ENCODE peak calls at places on chromosomes 13 and 19, in four cellular contexts. One of them, this sample, is unnamed.

GRCh38 chr19:17999685-18000479 is 8.1 kb upstream of the ARRDC2 start:
- DNase-seq in K562: peak; percentile 83
- DNase-seq in IMR-90: no peak
- DNase-seq in GM12878: no peak
- DNase-seq in this sample: no peak

GRCh38 chr19:38278751-38279150 is 14.4 kb downstream of the SPINT2 start:
- DNase-seq in K562: no peak
- DNase-seq in IMR-90: no peak
- DNase-seq in GM12878: no peak
- DNase-seq in this sample: no peak

GRCh38 chr19:16423891-16424290 is 47.9 kb downstream of the EPS15L1 start:
- DNase-seq in K562: no peak
- DNase-seq in IMR-90: no peak
- DNase-seq in GM12878: no peak
- DNase-seq in this sample: no peak

GRCh38 chr19:14519860-14520407 is 1.7 kb upstream of the DNAJB1 start:
- DNase-seq in K562: no peak
- DNase-seq in IMR-90: peak; percentile 88
- DNase-seq in GM12878: no peak
- DNase-seq in this sample: no peak

GRCh38 chr19:7393459-7393858 is 44.7 kb downstream of the ARHGEF18 start:
- DNase-seq in K562: no peak
- DNase-seq in IMR-90: no peak
- DNase-seq in GM12878: no peak
- DNase-seq in this sample: no peak

GRCh38 chr19:42191855-42192254 is 25.6 kb downstream of the DEDD2 start:
- DNase-seq in K562: no peak
- DNase-seq in IMR-90: peak; percentile 84
- DNase-seq in GM12878: no peak
- DNase-seq in this sample: peak; percentile 87

GRCh38 chr13:36158606-36159005 is 27.4 kb upstream of the DCLK1 start:
- DNase-seq in K562: no peak
- DNase-seq in IMR-90: no peak
- DNase-seq in GM12878: no peak
- DNase-seq in this sample: no peak

GRCh38 chr19:9885077-9885552 is 50.0 kb downstream of the PIN1 start:
- DNase-seq in K562: no peak
- DNase-seq in IMR-90: peak; percentile 23
- DNase-seq in GM12878: no peak
- DNase-seq in this sample: no peak

GRCh38 chr13:35793823-35794222 is 317.3 kb upstream of the MAB21L1 start:
- DNase-seq in K562: no peak
- DNase-seq in IMR-90: no peak
- DNase-seq in GM12878: no peak
- DNase-seq in this sample: no peak

GRCh38 chr19:53055117-53055516 is 10.6 kb downstream of the ERVV-2 start:
- DNase-seq in K562: no peak
- DNase-seq in IMR-90: peak; percentile 21
- DNase-seq in GM12878: no peak
- DNase-seq in this sample: no peak

GRCh38 chr19:8253678-8254077 is 44.5 kb downstream of the CERS4 start:
- DNase-seq in K562: peak; percentile 24
- DNase-seq in IMR-90: peak; percentile 23
- DNase-seq in GM12878: no peak
- DNase-seq in this sample: no peak

GRCh38 chr19:3398114-3398899 is 31.9 kb downstream of the NFIC start:
- DNase-seq in K562: no peak
- DNase-seq in IMR-90: peak; percentile 41
- DNase-seq in GM12878: no peak
- DNase-seq in this sample: no peak

DNA sequence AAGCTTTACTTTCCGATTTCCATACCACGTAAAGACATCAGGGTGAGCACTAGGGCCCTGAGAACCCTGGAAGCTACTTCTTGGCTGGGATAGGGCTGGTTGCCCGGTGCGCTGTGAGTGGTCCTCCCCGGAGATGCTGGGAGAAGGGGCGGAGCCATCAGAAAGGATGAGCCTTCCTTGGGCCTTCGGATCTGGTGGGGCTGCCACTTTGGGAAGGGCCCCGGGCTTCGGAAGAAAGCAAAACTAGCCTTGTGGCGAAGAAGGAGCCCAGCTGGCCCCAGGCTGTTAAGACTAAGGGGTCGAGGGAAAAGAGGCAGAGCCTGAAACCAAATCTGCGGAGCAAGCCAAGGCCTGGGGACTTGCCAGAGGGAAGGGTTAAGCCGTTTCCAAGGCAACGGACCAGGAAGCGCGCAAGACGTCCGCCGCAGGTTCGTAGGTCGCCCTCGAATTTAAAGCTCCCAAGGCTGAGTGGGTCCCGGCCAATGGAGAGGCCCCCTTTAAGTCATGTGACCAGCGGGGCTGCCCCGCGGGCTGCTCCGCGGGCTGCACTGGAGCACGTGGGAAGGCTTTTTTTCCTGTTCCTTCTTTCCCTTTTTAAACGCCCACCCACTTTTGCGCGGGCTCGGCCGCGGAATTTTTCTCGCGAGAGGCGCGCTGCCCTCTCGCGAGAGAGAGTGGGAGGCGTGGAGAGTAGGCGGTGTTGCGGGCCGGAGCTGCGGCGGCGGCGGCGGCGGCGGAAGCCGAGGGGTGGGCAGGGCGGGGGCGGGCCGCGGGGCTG is 426 bp upstream of the AKAP11 start:
- DNase-seq in K562: peak; percentile 93
- DNase-seq in IMR-90: peak; percentile 98
- DNase-seq in GM12878: peak; percentile 94
- DNase-seq in this sample: peak; percentile 97
- TF ChIP-seq POLR2A in K562: no peak
- TF ChIP-seq POLR2A in IMR-90: no peak
- TF ChIP-seq POLR2A in GM12878: no peak
- TF ChIP-seq POLR2A in this sample: peak; percentile 2

DNA sequence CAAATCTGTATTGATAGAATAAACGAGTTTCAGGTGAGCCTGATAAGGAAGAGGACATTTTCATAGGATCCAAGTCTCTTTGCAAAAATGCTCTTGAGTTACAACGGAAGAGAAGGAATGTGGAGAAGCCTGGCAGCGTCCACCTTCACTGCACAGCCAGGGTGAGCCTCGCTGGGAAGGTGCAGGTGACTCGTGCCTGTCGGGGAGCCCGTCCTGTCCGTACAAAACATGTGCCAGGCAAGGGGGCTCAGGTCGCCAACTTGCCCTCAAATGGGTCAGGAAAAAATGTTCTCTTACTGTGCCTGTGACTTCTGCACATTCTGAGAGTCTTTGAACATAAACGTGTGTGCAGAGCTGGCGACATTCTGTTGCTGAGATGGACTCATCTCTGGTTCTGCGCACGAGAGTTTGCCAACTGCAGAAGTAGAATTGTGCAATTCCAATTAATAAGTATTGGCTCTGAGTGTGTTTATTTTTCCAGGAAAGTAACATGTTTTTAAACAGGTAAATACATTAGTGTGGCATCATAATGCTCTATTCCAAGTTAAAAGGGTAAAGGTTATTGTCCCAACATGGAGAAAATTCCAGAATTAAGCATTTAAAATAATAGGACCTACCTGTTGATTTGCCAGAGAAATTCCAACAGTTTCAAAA is 28.6 kb downstream of the NAXD start:
- DNase-seq in K562: no peak
- DNase-seq in IMR-90: no peak
- DNase-seq in GM12878: no peak
- DNase-seq in this sample: no peak
- TF ChIP-seq BHLHE40 in K562: no peak
- TF ChIP-seq BHLHE40 in IMR-90: no peak
- TF ChIP-seq BHLHE40 in GM12878: no peak
- TF ChIP-seq BHLHE40 in this sample: no peak

GRCh38 chr13:73585236-73585635 is 526.4 kb downstream of the KLF5 start:
- DNase-seq in K562: no peak
- DNase-seq in IMR-90: no peak
- DNase-seq in GM12878: no peak
- DNase-seq in this sample: no peak
- TF ChIP-seq POLR2A in K562: no peak
- TF ChIP-seq POLR2A in IMR-90: no peak
- TF ChIP-seq POLR2A in GM12878: no peak
- TF ChIP-seq POLR2A in this sample: no peak

GRCh38 chr13:109246001-109246400 is 540.4 kb downstream of the IRS2 start:
- DNase-seq in K562: no peak
- DNase-seq in IMR-90: no peak
- DNase-seq in GM12878: no peak
- DNase-seq in this sample: no peak
- TF ChIP-seq BHLHE40 in K562: no peak
- TF ChIP-seq BHLHE40 in IMR-90: no peak
- TF ChIP-seq BHLHE40 in GM12878: no peak
- TF ChIP-seq BHLHE40 in this sample: no peak

GRCh38 chr19:49665301-49666119 is at the start of the genes BCL2L12 and IRF3:
- DNase-seq in K562: peak; percentile 85
- DNase-seq in IMR-90: peak; percentile 93
- DNase-seq in GM12878: peak; percentile 84
- DNase-seq in this sample: peak; percentile 96

GRCh38 chr19:49662011-49662410 is 3.6 kb downstream of the IRF3 start:
- DNase-seq in K562: no peak
- DNase-seq in IMR-90: no peak
- DNase-seq in GM12878: no peak
- DNase-seq in this sample: no peak

GRCh38 chr19:49663224-49663623 is 2.4 kb downstream of the IRF3 start:
- DNase-seq in K562: no peak
- DNase-seq in IMR-90: no peak
- DNase-seq in GM12878: no peak
- DNase-seq in this sample: no peak

GRCh38 chr19:49666120-49666444 is 349 bp downstream of the BCL2L12 start:
- DNase-seq in K562: no peak
- DNase-seq in IMR-90: no peak
- DNase-seq in GM12878: no peak
- DNase-seq in this sample: no peak

DNA sequence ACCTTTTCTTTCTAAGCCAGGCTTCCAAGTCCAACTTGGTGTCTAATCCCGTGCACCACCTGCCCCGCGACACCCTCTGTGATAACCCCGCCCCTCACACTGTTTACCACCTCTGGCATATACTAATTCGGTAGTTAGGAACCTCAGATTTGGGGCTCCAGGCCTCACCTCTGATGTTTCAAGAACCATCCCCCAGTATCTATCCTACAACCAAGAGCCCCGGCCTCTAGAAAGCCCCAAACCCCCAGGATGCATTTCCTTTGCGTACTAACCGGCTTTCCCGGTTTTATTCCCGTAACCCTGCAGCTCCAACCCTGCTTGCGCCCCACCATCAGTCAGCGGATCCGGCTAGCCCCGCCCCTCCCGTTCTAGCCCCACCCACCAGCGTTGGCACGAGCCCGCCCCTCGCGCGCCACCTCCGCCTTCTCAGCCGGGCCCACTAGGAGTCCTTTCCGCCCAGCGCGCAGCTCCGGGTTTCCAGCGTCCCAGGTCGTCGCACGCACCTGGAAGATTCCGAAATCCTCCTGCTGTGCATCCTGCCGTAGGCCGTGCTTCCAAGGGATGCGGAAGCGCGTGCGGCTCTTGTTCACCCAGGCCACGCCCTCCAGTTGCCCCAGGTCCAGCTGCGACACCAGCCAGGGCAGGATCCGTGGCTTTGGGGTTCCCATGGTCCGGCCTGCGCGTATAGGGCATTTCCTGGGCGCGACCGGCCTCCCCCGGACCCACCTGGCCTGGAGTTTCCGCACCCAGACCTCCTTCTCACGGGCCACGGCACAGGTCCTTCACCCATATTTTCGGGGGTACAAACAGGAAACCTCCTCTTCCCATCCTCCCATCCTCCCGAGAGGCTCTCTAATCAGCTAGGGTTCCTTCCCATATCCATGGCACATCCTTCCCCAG is 1.2 kb downstream of the IRF3 start:
- DNase-seq in K562: peak; percentile 85
- DNase-seq in IMR-90: peak; percentile 67
- DNase-seq in GM12878: no peak
- DNase-seq in this sample: peak; percentile 96
- TF ChIP-seq POLR2A in K562: peak; percentile 66
- TF ChIP-seq POLR2A in IMR-90: no peak
- TF ChIP-seq POLR2A in GM12878: peak; percentile 79
- TF ChIP-seq POLR2A in this sample: peak; percentile 78

This sample was measured in A549.